ENCODE peak calls at places on chromosomes 6 and 20, in four cellular contexts. One of them, this sample, is unnamed.

GRCh38 chr6:101402618-101403002 is 9.1 kb downstream of the GRIK2 start:
- DNase-seq in pancreas: no peak
- DNase-seq in suprapubic skin: no peak
- DNase-seq in spleen: no peak
- DNase-seq in this sample: no peak

GRCh38 chr6:1657116-1657776 is 47.5 kb downstream of the FOXC1 start:
- DNase-seq in pancreas: no peak
- DNase-seq in suprapubic skin: no peak
- DNase-seq in spleen: no peak
- DNase-seq in this sample: no peak

GRCh38 chr20:42219005-42219404 is 600.8 kb upstream of the CHD6 start:
- DNase-seq in pancreas: no peak
- DNase-seq in suprapubic skin: no peak
- DNase-seq in spleen: no peak
- DNase-seq in this sample: no peak

GRCh38 chr20:63531686-63532448 is 5.3 kb downstream of the PTK6 start:
- DNase-seq in pancreas: peak
- DNase-seq in suprapubic skin: peak
- DNase-seq in spleen: no peak
- DNase-seq in this sample: no peak

GRCh38 chr20:34834459-34834893 is 9.0 kb upstream of the NCOA6 start:
- DNase-seq in pancreas: no peak
- DNase-seq in suprapubic skin: no peak
- DNase-seq in spleen: no peak
- DNase-seq in this sample: no peak

GRCh38 chr6:35016417-35017221 is 124.5 kb downstream of the TCP11 start:
- DNase-seq in pancreas: no peak
- DNase-seq in suprapubic skin: no peak
- DNase-seq in spleen: no peak
- DNase-seq in this sample: peak

GRCh38 chr6:161891542-161891941 is 617.7 kb upstream of the AGPAT4 start:
- DNase-seq in pancreas: no peak
- DNase-seq in suprapubic skin: no peak
- DNase-seq in spleen: no peak
- DNase-seq in this sample: no peak

GRCh38 chr20:22974354-22974753 is 60.8 kb upstream of the SSTR4 start:
- DNase-seq in pancreas: no peak
- DNase-seq in suprapubic skin: no peak
- DNase-seq in spleen: no peak
- DNase-seq in this sample: no peak

GRCh38 chr6:165573671-165574070 is 89.4 kb downstream of the PDE10A start:
- DNase-seq in pancreas: peak
- DNase-seq in suprapubic skin: no peak
- DNase-seq in spleen: no peak
- DNase-seq in this sample: no peak

GRCh38 chr6:7975764-7976146 is 65.2 kb upstream of the TXNDC5 start:
- DNase-seq in pancreas: no peak
- DNase-seq in suprapubic skin: no peak
- DNase-seq in spleen: no peak
- DNase-seq in this sample: no peak

GRCh38 chr6:3267162-3267561 is 8.4 kb downstream of the PSMG4 start:
- DNase-seq in pancreas: no peak
- DNase-seq in suprapubic skin: no peak
- DNase-seq in spleen: peak
- DNase-seq in this sample: no peak

GRCh38 chr20:52191436-52192295 is at the start of gene ZFP64:
- DNase-seq in pancreas: peak
- DNase-seq in suprapubic skin: peak
- DNase-seq in spleen: peak
- DNase-seq in this sample: peak

GRCh38 chr6:151436814-151437213 is 15.1 kb downstream of the RMND1 start:
- DNase-seq in pancreas: no peak
- DNase-seq in suprapubic skin: no peak
- DNase-seq in spleen: no peak
- DNase-seq in this sample: no peak

GRCh38 chr6:160427312-160428068 is 79.3 kb downstream of the SLC22A3 start:
- DNase-seq in pancreas: peak
- DNase-seq in suprapubic skin: no peak
- DNase-seq in spleen: no peak
- DNase-seq in this sample: no peak

GRCh38 chr20:49313271-49313670 is 35.4 kb upstream of the ZNFX1 start:
- DNase-seq in pancreas: no peak
- DNase-seq in suprapubic skin: no peak
- DNase-seq in spleen: no peak
- DNase-seq in this sample: no peak

GRCh38 chr6:53956068-53956711 is 155.1 kb upstream of the MLIP start:
- DNase-seq in pancreas: peak
- DNase-seq in suprapubic skin: peak
- DNase-seq in spleen: peak
- DNase-seq in this sample: no peak

GRCh38 chr20:1894951-1895673 is at the start of gene SIRPA:
- DNase-seq in pancreas: peak
- DNase-seq in suprapubic skin: peak
- DNase-seq in spleen: peak
- DNase-seq in this sample: peak

GRCh38 chr6:42929928-42930360 is 664 bp downstream of the CNPY3 start:
- DNase-seq in pancreas: peak
- DNase-seq in suprapubic skin: no peak
- DNase-seq in spleen: peak
- DNase-seq in this sample: no peak

GRCh38 chr6:146887447-146888077 is 288.8 kb downstream of the ADGB start:
- DNase-seq in pancreas: no peak
- DNase-seq in suprapubic skin: no peak
- DNase-seq in spleen: no peak
- DNase-seq in this sample: no peak

GRCh38 chr6:56490994-56491393 is 151.7 kb downstream of the DST start:
- DNase-seq in pancreas: no peak
- DNase-seq in suprapubic skin: no peak
- DNase-seq in spleen: no peak
- DNase-seq in this sample: no peak

GRCh38 chr6:141354191-141354950 is 778.4 kb upstream of the GJE1 start:
- DNase-seq in pancreas: no peak
- DNase-seq in suprapubic skin: no peak
- DNase-seq in spleen: no peak
- DNase-seq in this sample: no peak

GRCh38 chr6:89281779-89282246 is 33.3 kb downstream of the GABRR2 start:
- DNase-seq in pancreas: no peak
- DNase-seq in suprapubic skin: no peak
- DNase-seq in spleen: no peak
- DNase-seq in this sample: no peak

GRCh38 chr6:27879795-27880194 is 32.4 kb downstream of the OR2B2 start:
- DNase-seq in pancreas: no peak
- DNase-seq in suprapubic skin: no peak
- DNase-seq in spleen: no peak
- DNase-seq in this sample: no peak

GRCh38 chr6:50791900-50792508 is 26.7 kb upstream of the TFAP2B start:
- DNase-seq in pancreas: no peak
- DNase-seq in suprapubic skin: no peak
- DNase-seq in spleen: no peak
- DNase-seq in this sample: no peak

GRCh38 chr20:57595041-57596030 is 24.9 kb downstream of the ZBP1 start:
- DNase-seq in pancreas: no peak
- DNase-seq in suprapubic skin: no peak
- DNase-seq in spleen: peak
- DNase-seq in this sample: no peak

GRCh38 chr20:9103955-9104354 is 35.1 kb downstream of the PLCB4 start:
- DNase-seq in pancreas: no peak
- DNase-seq in suprapubic skin: no peak
- DNase-seq in spleen: no peak
- DNase-seq in this sample: no peak

GRCh38 chr6:31559606-31559957 is 12.2 kb downstream of the NFKBIL1 start:
- DNase-seq in pancreas: no peak
- DNase-seq in suprapubic skin: no peak
- DNase-seq in spleen: no peak
- DNase-seq in this sample: no peak
- H3K4me3 ChIP-seq in pancreas: no peak
- H3K4me3 ChIP-seq in suprapubic skin: no peak
- H3K4me3 ChIP-seq in spleen: peak
- H3K4me3 ChIP-seq in this sample: peak

DNA sequence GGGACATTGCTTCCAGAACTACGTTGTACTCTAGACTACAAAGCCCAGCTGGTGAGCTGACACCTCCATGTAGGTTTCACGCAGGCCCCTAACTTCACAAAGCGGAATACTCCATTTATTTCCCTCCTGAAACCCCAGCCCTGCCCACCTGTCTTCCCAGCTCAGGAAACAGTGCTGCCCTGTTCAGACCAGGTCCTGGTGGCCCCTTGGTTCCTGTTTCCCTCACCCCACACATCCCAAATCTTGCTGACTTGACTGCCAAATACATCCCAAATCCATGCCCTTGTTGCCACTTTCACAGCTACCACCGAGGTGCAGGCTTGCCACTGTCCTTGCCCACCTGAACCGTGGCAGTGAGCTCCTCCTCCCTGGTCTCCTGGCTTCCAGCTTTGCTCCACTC is 113.1 kb upstream of the PTPN1 start:
- DNase-seq in pancreas: no peak
- DNase-seq in suprapubic skin: no peak
- DNase-seq in spleen: no peak
- DNase-seq in this sample: no peak
- H3K27ac ChIP-seq in pancreas: no peak
- H3K27ac ChIP-seq in suprapubic skin: no peak
- H3K27ac ChIP-seq in spleen: no peak
- H3K27ac ChIP-seq in this sample: peak

DNA sequence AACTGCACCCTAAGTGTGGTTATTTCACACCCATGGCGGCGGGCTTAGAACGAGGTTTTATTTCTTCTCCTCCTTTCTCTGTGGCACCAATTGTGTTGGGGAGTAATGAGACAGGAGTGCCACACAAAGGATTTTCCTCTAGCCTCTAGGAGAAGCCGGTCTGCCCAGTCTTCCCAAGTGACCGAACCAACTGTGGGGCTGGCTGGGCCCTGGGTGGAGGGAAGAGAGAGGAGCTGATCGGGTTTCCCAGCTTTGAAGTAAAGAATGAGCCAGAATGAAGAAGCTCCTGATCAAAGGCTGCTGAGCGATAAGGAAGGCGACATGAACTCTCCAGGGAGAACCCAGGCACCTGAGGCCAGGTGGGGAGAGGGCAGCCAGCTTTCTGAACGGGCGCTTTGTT is 616.0 kb upstream of the BTBD3 start:
- DNase-seq in pancreas: no peak
- DNase-seq in suprapubic skin: no peak
- DNase-seq in spleen: no peak
- DNase-seq in this sample: no peak
- TF ChIP-seq CTCF in pancreas: no peak
- TF ChIP-seq CTCF in suprapubic skin: no peak
- TF ChIP-seq CTCF in spleen: no peak
- TF ChIP-seq CTCF in this sample: no peak

DNA sequence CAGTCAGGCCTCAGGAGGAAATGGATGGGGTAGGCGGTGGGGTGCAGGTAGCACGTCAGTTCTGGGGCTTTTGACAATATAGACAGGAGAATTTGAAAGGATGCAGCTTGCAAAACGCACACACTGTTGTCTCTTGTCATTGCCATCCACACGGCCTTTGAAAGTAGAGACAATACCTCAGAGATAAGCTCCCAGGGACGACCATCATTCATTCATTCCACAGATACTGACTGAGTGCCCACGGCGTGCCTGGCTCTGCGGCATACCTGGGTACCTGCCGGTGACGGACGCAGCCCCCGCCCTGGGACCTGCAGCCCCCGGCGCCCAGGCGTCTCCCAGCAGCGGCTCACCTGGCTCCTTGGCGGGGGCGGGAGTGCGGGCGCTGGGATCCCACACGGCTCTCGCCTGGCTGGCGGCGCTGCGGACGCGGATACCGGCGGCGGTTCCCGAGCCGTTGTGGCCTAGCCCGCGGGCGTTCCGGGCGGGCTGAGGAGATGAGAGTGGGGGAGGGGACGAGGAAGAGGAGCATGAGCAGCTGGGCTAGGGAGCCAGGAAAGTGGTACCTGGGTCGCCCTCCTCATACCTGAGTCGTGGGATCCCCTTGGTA is at the start of gene SLC26A8:
- DNase-seq in pancreas: no peak
- DNase-seq in suprapubic skin: no peak
- DNase-seq in spleen: peak
- DNase-seq in this sample: no peak
- H3K4me3 ChIP-seq in pancreas: no peak
- H3K4me3 ChIP-seq in suprapubic skin: peak
- H3K4me3 ChIP-seq in spleen: peak
- H3K4me3 ChIP-seq in this sample: no peak

GRCh38 chr6:78192057-78192456 is 539.2 kb downstream of the MEI4 start:
- DNase-seq in pancreas: no peak
- DNase-seq in suprapubic skin: no peak
- DNase-seq in spleen: no peak
- DNase-seq in this sample: no peak
- H3K27ac ChIP-seq in pancreas: no peak
- H3K27ac ChIP-seq in suprapubic skin: no peak
- H3K27ac ChIP-seq in spleen: no peak
- H3K27ac ChIP-seq in this sample: no peak

GRCh38 chr6:157787080-157787479 is 36.0 kb upstream of the SNX9 start:
- DNase-seq in pancreas: peak
- DNase-seq in suprapubic skin: no peak
- DNase-seq in spleen: no peak
- DNase-seq in this sample: no peak
- TF ChIP-seq CTCF in pancreas: no peak
- TF ChIP-seq CTCF in suprapubic skin: no peak
- TF ChIP-seq CTCF in spleen: no peak
- TF ChIP-seq CTCF in this sample: no peak

DNA sequence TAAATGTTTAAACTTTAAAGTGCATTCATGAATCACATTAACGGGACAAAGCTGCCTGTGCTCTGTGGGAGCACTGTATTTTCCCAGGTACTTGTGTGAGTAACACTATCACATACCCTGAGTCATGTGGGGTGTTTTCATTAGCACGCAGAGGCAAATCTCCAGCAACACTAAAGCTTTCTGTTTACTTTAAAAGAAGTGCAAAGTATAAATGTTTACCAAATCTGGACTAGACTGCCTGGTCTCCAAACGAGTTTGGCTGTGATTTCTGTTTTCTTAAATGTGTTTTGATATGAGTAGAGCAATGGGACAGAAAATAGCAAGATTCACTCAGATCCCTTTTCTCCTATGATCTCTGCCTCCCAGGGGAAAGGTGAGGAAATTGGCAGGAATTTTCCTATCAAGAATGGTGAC is 28.8 kb upstream of the RIPPLY2 start:
- DNase-seq in pancreas: no peak
- DNase-seq in suprapubic skin: no peak
- DNase-seq in spleen: no peak
- DNase-seq in this sample: no peak
- H3K4me3 ChIP-seq in pancreas: no peak
- H3K4me3 ChIP-seq in suprapubic skin: no peak
- H3K4me3 ChIP-seq in spleen: no peak
- H3K4me3 ChIP-seq in this sample: no peak

GRCh38 chr6:39821014-39821738 is 29.0 kb downstream of the DAAM2 start:
- DNase-seq in pancreas: no peak
- DNase-seq in suprapubic skin: no peak
- DNase-seq in spleen: no peak
- DNase-seq in this sample: no peak

GRCh38 chr6:39821739-39822532 is 29.8 kb downstream of the DAAM2 start:
- DNase-seq in pancreas: no peak
- DNase-seq in suprapubic skin: no peak
- DNase-seq in spleen: no peak
- DNase-seq in this sample: no peak

GRCh38 chr6:39823187-39823815 is 31.1 kb downstream of the DAAM2 start:
- DNase-seq in pancreas: no peak
- DNase-seq in suprapubic skin: no peak
- DNase-seq in spleen: peak
- DNase-seq in this sample: no peak

GRCh38 chr6:39820553-39820952 is 28.4 kb downstream of the DAAM2 start:
- DNase-seq in pancreas: no peak
- DNase-seq in suprapubic skin: no peak
- DNase-seq in spleen: no peak
- DNase-seq in this sample: no peak

GRCh38 chr6:39824030-39824926 is 32.1 kb downstream of the DAAM2 start:
- DNase-seq in pancreas: no peak
- DNase-seq in suprapubic skin: no peak
- DNase-seq in spleen: no peak
- DNase-seq in this sample: no peak
- H3K27ac ChIP-seq in pancreas: no peak
- H3K27ac ChIP-seq in suprapubic skin: peak
- H3K27ac ChIP-seq in spleen: no peak
- H3K27ac ChIP-seq in this sample: peak

This sample was measured in thoracic aorta.